ENCODE peak calls at places on chromosome X, in six cellular contexts. One of them, this sample, is unnamed.
A peak's percentile ranks its signal among the peaks of the same experiment; 100 is the strongest.

GRCh38 chrX:135543924-135544323 is 23.5 kb downstream of the INTS6L start:
- DNase-seq in thyroid gland: no peak
- DNase-seq in neural progenitor cell: peak; percentile 13
- DNase-seq in CD8-positive, alpha-beta memory T cell: no peak
- DNase-seq in HepG2: no peak
- DNase-seq in colonic mucosa: peak; percentile 54
- DNase-seq in this sample: no peak

GRCh38 chrX:102892103-102892502 is 45.0 kb upstream of the RAB40AL start:
- DNase-seq in thyroid gland: no peak
- DNase-seq in neural progenitor cell: no peak
- DNase-seq in CD8-positive, alpha-beta memory T cell: no peak
- DNase-seq in HepG2: no peak
- DNase-seq in colonic mucosa: no peak
- DNase-seq in this sample: no peak

GRCh38 chrX:110733166-110733565 is 62.5 kb downstream of the CHRDL1 start:
- DNase-seq in thyroid gland: no peak
- DNase-seq in neural progenitor cell: no peak
- DNase-seq in CD8-positive, alpha-beta memory T cell: no peak
- DNase-seq in HepG2: no peak
- DNase-seq in colonic mucosa: no peak
- DNase-seq in this sample: no peak

GRCh38 chrX:137573356-137574101 is 7.6 kb downstream of the ZIC3 start:
- DNase-seq in thyroid gland: no peak
- DNase-seq in neural progenitor cell: peak; percentile 92
- DNase-seq in CD8-positive, alpha-beta memory T cell: no peak
- DNase-seq in HepG2: no peak
- DNase-seq in colonic mucosa: no peak
- DNase-seq in this sample: no peak

GRCh38 chrX:132086717-132087116 is 41.1 kb downstream of the FRMD7 start:
- DNase-seq in thyroid gland: no peak
- DNase-seq in neural progenitor cell: no peak
- DNase-seq in CD8-positive, alpha-beta memory T cell: no peak
- DNase-seq in HepG2: no peak
- DNase-seq in colonic mucosa: no peak
- DNase-seq in this sample: no peak

GRCh38 chrX:22345884-22346283 is 73.2 kb downstream of the CBLL2 start:
- DNase-seq in thyroid gland: no peak
- DNase-seq in neural progenitor cell: no peak
- DNase-seq in CD8-positive, alpha-beta memory T cell: no peak
- DNase-seq in HepG2: no peak
- DNase-seq in colonic mucosa: no peak
- DNase-seq in this sample: no peak

GRCh38 chrX:24761306-24761705 is 67.6 kb downstream of the POLA1 start:
- DNase-seq in thyroid gland: no peak
- DNase-seq in neural progenitor cell: no peak
- DNase-seq in CD8-positive, alpha-beta memory T cell: no peak
- DNase-seq in HepG2: no peak
- DNase-seq in colonic mucosa: no peak
- DNase-seq in this sample: no peak

GRCh38 chrX:28609917-28610613 is 22.8 kb downstream of the IL1RAPL1 start:
- DNase-seq in thyroid gland: peak; percentile 77
- DNase-seq in neural progenitor cell: no peak
- DNase-seq in CD8-positive, alpha-beta memory T cell: no peak
- DNase-seq in HepG2: no peak
- DNase-seq in colonic mucosa: no peak
- DNase-seq in this sample: no peak

GRCh38 chrX:124504106-124504983 is 158.0 kb downstream of the SH2D1A start:
- DNase-seq in thyroid gland: no peak
- DNase-seq in neural progenitor cell: no peak
- DNase-seq in CD8-positive, alpha-beta memory T cell: no peak
- DNase-seq in HepG2: no peak
- DNase-seq in colonic mucosa: no peak
- DNase-seq in this sample: no peak

GRCh38 chrX:95076449-95076848 is 1402.4 kb downstream of the FAM133A start:
- DNase-seq in thyroid gland: no peak
- DNase-seq in neural progenitor cell: peak; percentile 67
- DNase-seq in CD8-positive, alpha-beta memory T cell: no peak
- DNase-seq in HepG2: peak; percentile 2
- DNase-seq in colonic mucosa: no peak
- DNase-seq in this sample: no peak

GRCh38 chrX:103913356-103914020 is 48.9 kb upstream of the TMSB15B start:
- DNase-seq in thyroid gland: no peak
- DNase-seq in neural progenitor cell: no peak
- DNase-seq in CD8-positive, alpha-beta memory T cell: no peak
- DNase-seq in HepG2: no peak
- DNase-seq in colonic mucosa: no peak
- DNase-seq in this sample: no peak

GRCh38 chrX:103726477-103726876 is 15.8 kb downstream of the TMEM31 start:
- DNase-seq in thyroid gland: no peak
- DNase-seq in neural progenitor cell: no peak
- DNase-seq in CD8-positive, alpha-beta memory T cell: no peak
- DNase-seq in HepG2: no peak
- DNase-seq in colonic mucosa: no peak
- DNase-seq in this sample: no peak

DNA sequence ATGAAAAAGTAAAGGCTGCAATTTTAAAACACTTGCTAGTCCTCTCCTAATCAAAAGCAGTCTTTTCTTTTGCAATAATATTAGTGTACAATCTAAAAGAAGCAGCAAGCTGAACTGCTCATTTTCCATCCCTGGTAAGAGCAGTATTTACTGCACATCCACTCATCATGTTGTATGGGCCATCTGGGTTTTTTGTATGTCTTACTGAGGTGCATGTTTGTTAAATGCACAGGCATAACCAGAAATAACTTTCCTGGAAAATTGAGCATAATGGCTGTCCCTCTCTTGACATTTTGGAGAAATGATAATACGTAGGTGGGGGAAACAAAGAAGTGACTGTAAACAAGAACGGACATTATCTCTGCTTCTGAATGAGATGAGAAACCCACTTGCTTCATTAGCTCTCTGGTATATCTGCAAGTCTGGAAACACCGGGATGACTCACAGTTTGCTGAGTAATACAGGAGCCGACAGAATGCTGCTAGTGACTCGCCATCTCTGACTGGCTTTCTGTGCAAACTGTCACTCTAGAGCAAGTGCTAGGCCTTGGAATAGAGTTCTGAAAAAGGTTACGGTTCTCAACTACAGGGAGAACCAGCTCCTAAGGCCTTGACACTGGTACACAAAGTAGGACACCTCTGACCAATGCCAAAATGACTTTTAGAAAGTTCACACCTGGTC is 85.7 kb upstream of the MTM1 start:
- DNase-seq in thyroid gland: no peak
- DNase-seq in neural progenitor cell: no peak
- DNase-seq in CD8-positive, alpha-beta memory T cell: no peak
- DNase-seq in HepG2: peak; percentile 9
- DNase-seq in colonic mucosa: no peak
- DNase-seq in this sample: no peak
- H3K27ac ChIP-seq in thyroid gland: no peak overlapping the region
- H3K27ac ChIP-seq in neural progenitor cell: no peak overlapping the region
- H3K27ac ChIP-seq in CD8-positive, alpha-beta memory T cell: no peak overlapping the region
- H3K27ac ChIP-seq in HepG2: no peak overlapping the region
- H3K27ac ChIP-seq in colonic mucosa: no peak overlapping the region
- H3K27ac ChIP-seq in this sample: no peak overlapping the region

GRCh38 chrX:48490661-48491060 is 14.7 kb downstream of the FTSJ1 start:
- DNase-seq in thyroid gland: no peak
- DNase-seq in neural progenitor cell: no peak
- DNase-seq in CD8-positive, alpha-beta memory T cell: no peak
- DNase-seq in HepG2: no peak
- DNase-seq in colonic mucosa: no peak
- DNase-seq in this sample: no peak

GRCh38 chrX:48491809-48492208 is 15.8 kb downstream of the FTSJ1 start:
- DNase-seq in thyroid gland: no peak
- DNase-seq in neural progenitor cell: no peak
- DNase-seq in CD8-positive, alpha-beta memory T cell: no peak
- DNase-seq in HepG2: no peak
- DNase-seq in colonic mucosa: no peak
- DNase-seq in this sample: no peak

GRCh38 chrX:48493890-48494364 is 14.9 kb upstream of the PORCN start:
- DNase-seq in thyroid gland: peak; percentile 72
- DNase-seq in neural progenitor cell: peak; percentile 74
- DNase-seq in CD8-positive, alpha-beta memory T cell: no peak
- DNase-seq in HepG2: peak; percentile 55
- DNase-seq in colonic mucosa: no peak
- DNase-seq in this sample: no peak

GRCh38 chrX:48489892-48490291 is 13.9 kb downstream of the FTSJ1 start:
- DNase-seq in thyroid gland: no peak
- DNase-seq in neural progenitor cell: no peak
- DNase-seq in CD8-positive, alpha-beta memory T cell: no peak
- DNase-seq in HepG2: no peak
- DNase-seq in colonic mucosa: no peak
- DNase-seq in this sample: no peak

GRCh38 chrX:48492293-48492910 is 16.4 kb upstream of the PORCN start:
- DNase-seq in thyroid gland: no peak
- DNase-seq in neural progenitor cell: no peak
- DNase-seq in CD8-positive, alpha-beta memory T cell: no peak
- DNase-seq in HepG2: no peak
- DNase-seq in colonic mucosa: no peak
- DNase-seq in this sample: no peak
- H3K27ac ChIP-seq in thyroid gland: no peak overlapping the region
- H3K27ac ChIP-seq in neural progenitor cell: no peak overlapping the region
- H3K27ac ChIP-seq in CD8-positive, alpha-beta memory T cell: no peak overlapping the region
- H3K27ac ChIP-seq in HepG2: no peak overlapping the region
- H3K27ac ChIP-seq in colonic mucosa: no peak overlapping the region
- H3K27ac ChIP-seq in this sample: no peak overlapping the region

DNA sequence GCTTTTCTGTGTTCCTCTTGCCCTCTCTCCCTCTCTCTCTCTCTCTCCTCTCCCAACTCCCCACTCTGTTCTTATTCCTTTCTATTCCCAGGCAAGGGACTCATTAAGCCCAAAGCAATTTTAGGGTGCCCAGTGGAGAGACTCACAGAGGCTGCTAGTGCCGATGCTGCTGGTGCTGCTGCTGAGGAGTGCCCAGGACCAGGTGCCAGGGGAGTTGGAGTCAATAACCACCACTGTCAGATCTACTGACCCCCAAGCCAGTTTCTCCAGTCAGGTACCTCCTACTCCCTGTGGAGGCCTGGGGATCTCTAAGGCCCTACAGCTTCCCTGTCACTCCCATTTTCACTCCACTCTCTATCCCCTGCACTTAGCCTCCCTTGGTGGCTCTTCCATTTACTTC is 54.2 kb upstream of the LAS1L start:
- DNase-seq in thyroid gland: no peak
- DNase-seq in neural progenitor cell: no peak
- DNase-seq in CD8-positive, alpha-beta memory T cell: no peak
- DNase-seq in HepG2: no peak
- DNase-seq in colonic mucosa: no peak
- DNase-seq in this sample: no peak
- H3K27ac ChIP-seq in thyroid gland: no peak overlapping the region
- H3K27ac ChIP-seq in neural progenitor cell: no peak overlapping the region
- H3K27ac ChIP-seq in CD8-positive, alpha-beta memory T cell: no peak overlapping the region
- H3K27ac ChIP-seq in HepG2: no peak overlapping the region
- H3K27ac ChIP-seq in colonic mucosa: no peak overlapping the region
- H3K27ac ChIP-seq in this sample: no peak overlapping the region

GRCh38 chrX:13669246-13669689 is 16.3 kb downstream of the TCEANC start:
- DNase-seq in thyroid gland: peak; percentile 88
- DNase-seq in neural progenitor cell: no peak
- DNase-seq in CD8-positive, alpha-beta memory T cell: peak; percentile 47
- DNase-seq in HepG2: peak; percentile 52
- DNase-seq in colonic mucosa: peak; percentile 82
- DNase-seq in this sample: no peak
- H3K27ac ChIP-seq in thyroid gland: peak overlapping the region; percentile 93
- H3K27ac ChIP-seq in neural progenitor cell: no peak overlapping the region
- H3K27ac ChIP-seq in CD8-positive, alpha-beta memory T cell: peak overlapping the region; percentile 56
- H3K27ac ChIP-seq in HepG2: no peak overlapping the region
- H3K27ac ChIP-seq in colonic mucosa: peak overlapping the region; percentile 49
- H3K27ac ChIP-seq in this sample: no peak overlapping the region

GRCh38 chrX:39605866-39606265 is 491.9 kb downstream of the BCOR start:
- DNase-seq in thyroid gland: no peak
- DNase-seq in neural progenitor cell: no peak
- DNase-seq in CD8-positive, alpha-beta memory T cell: no peak
- DNase-seq in HepG2: no peak
- DNase-seq in colonic mucosa: no peak
- DNase-seq in this sample: no peak

GRCh38 chrX:39603291-39603690 is 494.5 kb downstream of the BCOR start:
- DNase-seq in thyroid gland: no peak
- DNase-seq in neural progenitor cell: no peak
- DNase-seq in CD8-positive, alpha-beta memory T cell: no peak
- DNase-seq in HepG2: no peak
- DNase-seq in colonic mucosa: no peak
- DNase-seq in this sample: no peak

GRCh38 chrX:39602226-39602625 is 495.5 kb downstream of the BCOR start:
- DNase-seq in thyroid gland: no peak
- DNase-seq in neural progenitor cell: no peak
- DNase-seq in CD8-positive, alpha-beta memory T cell: no peak
- DNase-seq in HepG2: no peak
- DNase-seq in colonic mucosa: no peak
- DNase-seq in this sample: no peak

GRCh38 chrX:39601193-39602085 is 496.3 kb downstream of the BCOR start:
- DNase-seq in thyroid gland: no peak
- DNase-seq in neural progenitor cell: no peak
- DNase-seq in CD8-positive, alpha-beta memory T cell: no peak
- DNase-seq in HepG2: no peak
- DNase-seq in colonic mucosa: no peak
- DNase-seq in this sample: no peak

GRCh38 chrX:39605183-39605582 is 492.6 kb downstream of the BCOR start:
- DNase-seq in thyroid gland: no peak
- DNase-seq in neural progenitor cell: peak; percentile 41
- DNase-seq in CD8-positive, alpha-beta memory T cell: no peak
- DNase-seq in HepG2: no peak
- DNase-seq in colonic mucosa: no peak
- DNase-seq in this sample: no peak
- H3K27ac ChIP-seq in thyroid gland: no peak overlapping the region
- H3K27ac ChIP-seq in neural progenitor cell: no peak overlapping the region
- H3K27ac ChIP-seq in CD8-positive, alpha-beta memory T cell: no peak overlapping the region
- H3K27ac ChIP-seq in HepG2: no peak overlapping the region
- H3K27ac ChIP-seq in colonic mucosa: no peak overlapping the region
- H3K27ac ChIP-seq in this sample: no peak overlapping the region

This sample was measured in substantia nigra.